ENCODE peak calls at places on chromosomes 7 and 10, in eight cellular contexts. Z is lower lobe of right lung; D is NCI-H345; V is renal cortical epithelial cell; F is KBM-7; Q is stimulated activated naive CD8-positive, alpha-beta T cell treated with anti-CD3 and anti-CD28 coated beads, Interleukin-15, amount 100 ng/mL, for 72 hours; U is activated T-cell treated with anti-CD3 and anti-CD28 coated beads for 48 hours; E is HuH-7. C is an unnamed sample.

GRCh38 chr10:124144536-124144935 is 51.1 kb upstream of the CHST15 start:
- DNase-seq in Z (no peak), D (no peak), V (no peak), F (no peak), Q (no peak), U (no peak), E (no peak), C (no peak)

GRCh38 chr7:135670179-135670578 is 7.9 kb downstream of the STMP1 start:
- DNase-seq in Z (no peak), D (no peak), V (peak; percentile 38), F (no peak), Q (no peak), U (no peak), E (no peak), C (peak; percentile 67)

GRCh38 chr7:48084727-48085432 is 4.2 kb upstream of the UPP1 start:
- DNase-seq in Z (no peak), D (no peak), V (peak; percentile 99), F (peak; percentile 81), Q (peak; percentile 77), U (peak; percentile 59), E (peak; percentile 33), C (peak; percentile 93)

GRCh38 chr10:34908472-34908871 is 93.4 kb upstream of the PARD3 start:
- DNase-seq in Z (no peak), D (no peak), V (no peak), F (no peak), Q (no peak), U (no peak), E (no peak), C (peak; percentile 90)

GRCh38 chr10:123559066-123559822 is 106.9 kb upstream of the GPR26 start:
- DNase-seq in Z (peak; percentile 65), D (peak; percentile 29), V (peak; percentile 10), F (peak; percentile 72), Q (peak; percentile 54), U (peak; percentile 56), E (peak; percentile 86), C (peak; percentile 93)

GRCh38 chr7:133794490-133794889 is 332.6 kb upstream of the LRGUK start:
- DNase-seq in Z (no peak), D (peak; percentile 60), V (peak; percentile 31), F (no peak), Q (no peak), U (no peak), E (no peak), C (peak; percentile 10)

GRCh38 chr10:124622158-124622557 is 122.0 kb downstream of the FAM53B start:
- DNase-seq in Z (no peak), D (no peak), V (no peak), F (no peak), Q (no peak), U (no peak), E (no peak), C (no peak)

GRCh38 chr7:75905785-75906604 is 9.0 kb upstream of the POR start:
- DNase-seq in Z (peak; percentile 91), D (peak; percentile 72), V (peak; percentile 92), F (peak; percentile 51), Q (no peak), U (no peak), E (peak; percentile 69), C (peak; percentile 72)

GRCh38 chr7:2687338-2687869 is 598 bp upstream of the AMZ1 start:
- DNase-seq in Z (no peak), D (no peak), V (peak; percentile 75), F (no peak), Q (no peak), U (no peak), E (no peak), C (peak; percentile 82)

GRCh38 chr7:15441915-15442314 is 119.9 kb downstream of the AGMO start:
- DNase-seq in Z (no peak), D (no peak), V (no peak), F (no peak), Q (no peak), U (no peak), E (no peak), C (no peak)

GRCh38 chr10:72227826-72228225 is 11.8 kb upstream of the ASCC1 start:
- DNase-seq in Z (no peak), D (no peak), V (no peak), F (no peak), Q (no peak), U (no peak), E (no peak), C (no peak)

GRCh38 chr10:23453465-23453864 is 14.6 kb downstream of the OTUD1 start:
- DNase-seq in Z (no peak), D (no peak), V (peak; percentile 16), F (no peak), Q (no peak), U (no peak), E (no peak), C (no peak)

GRCh38 chr10:88114368-88114767 is 250.9 kb downstream of the PTEN start:
- DNase-seq in Z (peak; percentile 60), D (peak; percentile 44), V (no peak), F (peak; percentile 82), Q (no peak), U (no peak), E (peak; percentile 70), C (no peak)

GRCh38 chr7:110604885-110605284 is 486.0 kb upstream of the LRRN3 start:
- DNase-seq in Z (no peak), D (no peak), V (no peak), F (no peak), Q (no peak), U (no peak), E (no peak), C (no peak)

GRCh38 chr7:50531401-50531906 is 33.8 kb downstream of the DDC start:
- DNase-seq in Z (no peak), D (peak; percentile 93), V (peak; percentile 94), F (no peak), Q (no peak), U (peak; percentile 9), E (no peak), C (no peak)

GRCh38 chr7:156475666-156476065 is 164.9 kb upstream of the RNF32 start:
- DNase-seq in Z (no peak), D (no peak), V (peak; percentile 97), F (no peak), Q (no peak), U (no peak), E (no peak), C (peak; percentile 31)

GRCh38 chr10:91799580-91799975 is 1.4 kb downstream of the TNKS2 start:
- DNase-seq in Z (no peak), D (no peak), V (peak; percentile 51), F (no peak), Q (no peak), U (no peak), E (no peak), C (no peak)

GRCh38 chr10:122468923-122469781 is 7.8 kb downstream of the HTRA1 start:
- DNase-seq in Z (no peak), D (no peak), V (peak; percentile 98), F (no peak), Q (no peak), U (no peak), E (no peak), C (peak; percentile 88)

GRCh38 chr7:142263598-142264380 is 5.9 kb upstream of the PRSS58 start:
- DNase-seq in Z (no peak), D (no peak), V (peak; percentile 7), F (no peak), Q (no peak), U (no peak), E (no peak), C (no peak)

C was measured in GM03348.